ENCODE peak calls at places on chromosomes 11 and 22, in six cellular contexts. One of them, this sample, is unnamed.

GRCh38 chr22:37045958-37046357 is 5.6 kb upstream of the KCTD17 start:
- DNase-seq in HepG2: no peak
- DNase-seq in Peyer's patch: no peak
- DNase-seq in suprapubic skin: no peak
- DNase-seq in tibial nerve: no peak
- DNase-seq in transverse colon: no peak
- DNase-seq in this sample: no peak

GRCh38 chr22:31945971-31946680 is 1.8 kb downstream of the YWHAH start:
- DNase-seq in HepG2: no peak
- DNase-seq in Peyer's patch: peak
- DNase-seq in suprapubic skin: no peak
- DNase-seq in tibial nerve: no peak
- DNase-seq in transverse colon: no peak
- DNase-seq in this sample: no peak

GRCh38 chr11:11035331-11035730 is 177.5 kb upstream of the ZBED5 start:
- DNase-seq in HepG2: no peak
- DNase-seq in Peyer's patch: no peak
- DNase-seq in suprapubic skin: no peak
- DNase-seq in tibial nerve: no peak
- DNase-seq in transverse colon: no peak
- DNase-seq in this sample: no peak

GRCh38 chr11:33718441-33718840 is 17.8 kb downstream of the CD59 start:
- DNase-seq in HepG2: no peak
- DNase-seq in Peyer's patch: no peak
- DNase-seq in suprapubic skin: no peak
- DNase-seq in tibial nerve: no peak
- DNase-seq in transverse colon: no peak
- DNase-seq in this sample: no peak

GRCh38 chr11:27839226-27839913 is 139.1 kb upstream of the BDNF start:
- DNase-seq in HepG2: peak
- DNase-seq in Peyer's patch: no peak
- DNase-seq in suprapubic skin: no peak
- DNase-seq in tibial nerve: no peak
- DNase-seq in transverse colon: no peak
- DNase-seq in this sample: no peak

GRCh38 chr11:64868904-64869570 is 9.4 kb downstream of the EHD1 start:
- DNase-seq in HepG2: no peak
- DNase-seq in Peyer's patch: no peak
- DNase-seq in suprapubic skin: no peak
- DNase-seq in tibial nerve: no peak
- DNase-seq in transverse colon: no peak
- DNase-seq in this sample: no peak

GRCh38 chr22:32016081-32016480 is 27.0 kb upstream of the SLC5A1 start:
- DNase-seq in HepG2: no peak
- DNase-seq in Peyer's patch: no peak
- DNase-seq in suprapubic skin: no peak
- DNase-seq in tibial nerve: no peak
- DNase-seq in transverse colon: no peak
- DNase-seq in this sample: peak

GRCh38 chr22:37148742-37149665 is 712 bp downstream of the IL2RB start:
- DNase-seq in HepG2: no peak
- DNase-seq in Peyer's patch: no peak
- DNase-seq in suprapubic skin: no peak
- DNase-seq in tibial nerve: no peak
- DNase-seq in transverse colon: no peak
- DNase-seq in this sample: no peak

GRCh38 chr11:72972541-72973128 is 158.4 kb downstream of the ATG16L2 start:
- DNase-seq in HepG2: no peak
- DNase-seq in Peyer's patch: no peak
- DNase-seq in suprapubic skin: no peak
- DNase-seq in tibial nerve: no peak
- DNase-seq in transverse colon: peak
- DNase-seq in this sample: no peak

GRCh38 chr11:115758011-115758410 is 253.8 kb upstream of the CADM1 start:
- DNase-seq in HepG2: no peak
- DNase-seq in Peyer's patch: no peak
- DNase-seq in suprapubic skin: no peak
- DNase-seq in tibial nerve: no peak
- DNase-seq in transverse colon: no peak
- DNase-seq in this sample: no peak

GRCh38 chr11:2799881-2800654 is 85.5 kb downstream of the CDKN1C start:
- DNase-seq in HepG2: no peak
- DNase-seq in Peyer's patch: peak
- DNase-seq in suprapubic skin: peak
- DNase-seq in tibial nerve: no peak
- DNase-seq in transverse colon: peak
- DNase-seq in this sample: no peak

GRCh38 chr22:17370766-17371181 is 1.5 kb downstream of the CECR2 start:
- DNase-seq in HepG2: no peak
- DNase-seq in Peyer's patch: no peak
- DNase-seq in suprapubic skin: peak
- DNase-seq in tibial nerve: no peak
- DNase-seq in transverse colon: no peak
- DNase-seq in this sample: no peak

GRCh38 chr22:41613456-41613855 is 7.4 kb downstream of the DESI1 start:
- DNase-seq in HepG2: peak
- DNase-seq in Peyer's patch: no peak
- DNase-seq in suprapubic skin: no peak
- DNase-seq in tibial nerve: no peak
- DNase-seq in transverse colon: no peak
- DNase-seq in this sample: no peak

DNA sequence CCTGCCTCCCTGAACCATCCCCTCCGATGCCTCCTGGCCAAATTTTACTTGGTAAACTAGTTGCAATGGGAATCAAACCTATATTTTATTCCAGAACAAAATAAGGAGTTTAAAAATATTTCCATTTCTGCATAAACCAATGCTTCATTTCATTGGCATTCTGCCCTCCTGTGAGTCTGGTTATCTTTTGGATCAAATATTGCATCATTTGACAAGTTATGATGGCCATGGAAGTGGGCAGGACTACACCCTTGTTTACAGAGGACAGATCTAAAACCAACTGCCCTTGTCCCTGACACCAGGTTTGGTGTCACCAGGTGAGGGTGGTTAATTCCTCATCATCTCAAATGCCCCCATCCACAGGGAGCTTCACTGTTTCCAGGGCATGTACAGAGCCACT is 28.2 kb upstream of the E2F8 start:
- DNase-seq in HepG2: no peak
- DNase-seq in Peyer's patch: no peak
- DNase-seq in suprapubic skin: no peak
- DNase-seq in tibial nerve: no peak
- DNase-seq in transverse colon: no peak
- DNase-seq in this sample: no peak
- H3K4me3 ChIP-seq in HepG2: no peak
- H3K4me3 ChIP-seq in Peyer's patch: no peak
- H3K4me3 ChIP-seq in suprapubic skin: no peak
- H3K4me3 ChIP-seq in tibial nerve: no peak
- H3K4me3 ChIP-seq in transverse colon: no peak
- H3K4me3 ChIP-seq in this sample: no peak

GRCh38 chr11:8681837-8682218 is 637 bp downstream of the TRIM66 start:
- DNase-seq in HepG2: no peak
- DNase-seq in Peyer's patch: peak
- DNase-seq in suprapubic skin: no peak
- DNase-seq in tibial nerve: no peak
- DNase-seq in transverse colon: no peak
- DNase-seq in this sample: no peak

GRCh38 chr11:8685306-8685705 is 2.7 kb downstream of the RPL27A start:
- DNase-seq in HepG2: no peak
- DNase-seq in Peyer's patch: no peak
- DNase-seq in suprapubic skin: no peak
- DNase-seq in tibial nerve: no peak
- DNase-seq in transverse colon: no peak
- DNase-seq in this sample: no peak

GRCh38 chr11:8683115-8683807 is 669 bp downstream of the RPL27A start:
- DNase-seq in HepG2: no peak
- DNase-seq in Peyer's patch: no peak
- DNase-seq in suprapubic skin: no peak
- DNase-seq in tibial nerve: no peak
- DNase-seq in transverse colon: no peak
- DNase-seq in this sample: peak

GRCh38 chr11:8684600-8685290 is 2.2 kb downstream of the RPL27A start:
- DNase-seq in HepG2: no peak
- DNase-seq in Peyer's patch: no peak
- DNase-seq in suprapubic skin: no peak
- DNase-seq in tibial nerve: no peak
- DNase-seq in transverse colon: no peak
- DNase-seq in this sample: no peak

DNA sequence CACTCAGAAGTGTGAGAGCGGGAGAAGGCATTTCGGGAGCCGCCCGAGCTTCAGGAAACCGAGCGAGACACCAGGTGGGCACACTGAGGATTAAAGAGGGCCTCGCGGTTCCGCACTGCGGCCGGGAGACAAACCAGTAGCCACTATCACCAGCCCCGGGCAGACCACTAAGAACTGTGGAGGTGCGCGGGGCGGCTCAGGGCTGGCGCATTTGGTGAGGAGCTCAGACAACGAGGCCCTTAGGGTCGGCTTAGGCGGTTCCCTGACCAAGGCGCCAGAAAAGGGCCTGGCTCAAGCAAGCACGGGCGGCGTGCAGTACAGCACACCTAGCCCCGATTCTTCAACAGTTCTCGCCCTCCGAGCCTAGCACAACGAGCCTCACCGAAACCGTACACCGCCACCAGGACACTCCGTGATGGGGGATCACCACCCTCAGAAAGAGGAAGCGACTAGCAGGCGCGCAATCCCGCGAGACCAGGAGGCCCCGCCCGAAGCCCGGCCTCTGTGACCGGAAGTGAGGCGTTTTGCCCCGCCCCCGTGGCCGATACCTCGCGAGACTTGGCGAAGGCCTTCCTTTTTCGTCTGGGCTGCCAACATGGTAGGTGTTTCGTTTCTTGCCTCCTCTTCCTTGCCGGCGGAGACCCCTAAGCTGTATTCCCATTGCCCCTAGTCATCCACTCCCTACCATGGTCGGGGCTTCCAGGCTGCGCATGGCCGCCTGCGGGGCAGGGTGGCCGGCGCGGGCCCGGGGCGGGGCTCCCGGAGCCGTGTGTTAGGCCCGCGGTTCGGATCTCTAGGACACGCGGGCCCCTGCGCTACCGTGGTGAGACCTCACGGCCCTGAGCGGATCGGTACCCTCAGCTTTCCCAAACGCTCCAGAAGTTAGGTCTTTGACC is at the start of the genes RPL27A and TRIM66:
- DNase-seq in HepG2: peak
- DNase-seq in Peyer's patch: peak
- DNase-seq in suprapubic skin: peak
- DNase-seq in tibial nerve: peak
- DNase-seq in transverse colon: peak
- DNase-seq in this sample: peak
- TF ChIP-seq CTCF in HepG2: peak
- TF ChIP-seq CTCF in Peyer's patch: no peak
- TF ChIP-seq CTCF in suprapubic skin: no peak
- TF ChIP-seq CTCF in tibial nerve: peak
- TF ChIP-seq CTCF in transverse colon: no peak
- TF ChIP-seq CTCF in this sample: no peak

GRCh38 chr22:48253573-48253972 is 1491.1 kb downstream of the TBC1D22A start:
- DNase-seq in HepG2: no peak
- DNase-seq in Peyer's patch: no peak
- DNase-seq in suprapubic skin: peak
- DNase-seq in tibial nerve: no peak
- DNase-seq in transverse colon: no peak
- DNase-seq in this sample: no peak

GRCh38 chr22:48256776-48257689 is 1494.6 kb downstream of the TBC1D22A start:
- DNase-seq in HepG2: no peak
- DNase-seq in Peyer's patch: no peak
- DNase-seq in suprapubic skin: peak
- DNase-seq in tibial nerve: no peak
- DNase-seq in transverse colon: no peak
- DNase-seq in this sample: peak

GRCh38 chr22:48253136-48253535 is 1490.7 kb downstream of the TBC1D22A start:
- DNase-seq in HepG2: no peak
- DNase-seq in Peyer's patch: no peak
- DNase-seq in suprapubic skin: peak
- DNase-seq in tibial nerve: no peak
- DNase-seq in transverse colon: no peak
- DNase-seq in this sample: peak

GRCh38 chr22:48256041-48256739 is 1493.7 kb downstream of the TBC1D22A start:
- DNase-seq in HepG2: no peak
- DNase-seq in Peyer's patch: no peak
- DNase-seq in suprapubic skin: peak
- DNase-seq in tibial nerve: no peak
- DNase-seq in transverse colon: no peak
- DNase-seq in this sample: peak

DNA sequence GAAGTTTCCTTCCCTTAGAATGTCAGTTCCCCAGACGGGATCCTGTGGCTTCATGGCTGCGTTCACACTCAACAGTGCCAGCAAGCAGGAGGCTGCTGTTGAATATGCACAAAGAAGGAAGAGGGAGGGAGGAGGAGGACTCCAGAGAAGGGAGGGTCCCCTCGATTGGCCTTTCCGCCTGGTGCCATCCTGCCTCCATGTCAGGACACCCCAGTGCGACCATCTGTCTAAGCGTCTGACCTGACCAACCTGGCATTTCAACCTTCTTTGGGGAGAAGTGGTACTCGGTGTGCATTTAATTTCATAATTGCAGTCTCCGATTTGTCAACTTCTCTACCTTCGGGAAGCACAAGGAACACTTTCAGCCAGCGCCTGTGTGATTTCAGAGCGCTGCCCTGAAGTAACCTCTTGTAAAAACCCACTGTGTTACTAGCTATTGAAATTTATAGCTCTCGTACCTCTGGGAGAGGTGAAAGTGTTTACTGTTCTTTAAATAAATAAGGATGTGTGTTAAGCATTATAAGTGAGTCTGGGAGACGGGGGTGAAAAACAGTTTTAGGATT is 1491.9 kb downstream of the TBC1D22A start:
- DNase-seq in HepG2: no peak
- DNase-seq in Peyer's patch: no peak
- DNase-seq in suprapubic skin: peak
- DNase-seq in tibial nerve: no peak
- DNase-seq in transverse colon: peak
- DNase-seq in this sample: no peak
- TF ChIP-seq POLR2A in HepG2: no peak
- TF ChIP-seq POLR2A in Peyer's patch: no peak
- TF ChIP-seq POLR2A in suprapubic skin: no peak
- TF ChIP-seq POLR2A in tibial nerve: no peak
- TF ChIP-seq POLR2A in transverse colon: no peak
- TF ChIP-seq POLR2A in this sample: no peak

GRCh38 chr11:37503411-37504065 is 905.5 kb upstream of the RAG2 start:
- DNase-seq in HepG2: no peak
- DNase-seq in Peyer's patch: no peak
- DNase-seq in suprapubic skin: no peak
- DNase-seq in tibial nerve: no peak
- DNase-seq in transverse colon: no peak
- DNase-seq in this sample: no peak

GRCh38 chr11:37505406-37505805 is 907.4 kb upstream of the RAG2 start:
- DNase-seq in HepG2: no peak
- DNase-seq in Peyer's patch: no peak
- DNase-seq in suprapubic skin: no peak
- DNase-seq in tibial nerve: no peak
- DNase-seq in transverse colon: no peak
- DNase-seq in this sample: no peak

GRCh38 chr11:37504066-37504611 is 906.1 kb upstream of the RAG2 start:
- DNase-seq in HepG2: no peak
- DNase-seq in Peyer's patch: no peak
- DNase-seq in suprapubic skin: no peak
- DNase-seq in tibial nerve: no peak
- DNase-seq in transverse colon: no peak
- DNase-seq in this sample: no peak

GRCh38 chr11:37506516-37506915 is 908.5 kb upstream of the RAG2 start:
- DNase-seq in HepG2: no peak
- DNase-seq in Peyer's patch: no peak
- DNase-seq in suprapubic skin: no peak
- DNase-seq in tibial nerve: no peak
- DNase-seq in transverse colon: no peak
- DNase-seq in this sample: no peak

GRCh38 chr11:37504925-37505324 is 906.9 kb upstream of the RAG2 start:
- DNase-seq in HepG2: no peak
- DNase-seq in Peyer's patch: no peak
- DNase-seq in suprapubic skin: no peak
- DNase-seq in tibial nerve: no peak
- DNase-seq in transverse colon: no peak
- DNase-seq in this sample: no peak
- H3K4me3 ChIP-seq in HepG2: no peak
- H3K4me3 ChIP-seq in Peyer's patch: no peak
- H3K4me3 ChIP-seq in suprapubic skin: no peak
- H3K4me3 ChIP-seq in tibial nerve: no peak
- H3K4me3 ChIP-seq in transverse colon: no peak
- H3K4me3 ChIP-seq in this sample: no peak